ENCODE peak calls at places on chromosome 12, in eight cellular contexts. I, B, E, D, H, M, G and Z are unnamed samples.

GRCh38 chr12:116358850-116359761 is 81.6 kb upstream of the MED13L start:
- DNase-seq in B (peak; percentile 96), H (peak; percentile 98), G (peak; percentile 95), E (no peak), I (peak; percentile 92), M (peak; percentile 50), D (peak; percentile 46), Z (peak; percentile 93)

GRCh38 chr12:12612403-12612802 is 727 bp downstream of the CREBL2 start:
- DNase-seq in H (no peak), B (no peak), I (no peak), G (no peak), D (no peak), M (no peak), E (no peak), Z (no peak)

GRCh38 chr12:57213068-57213715 is 3.4 kb upstream of the NXPH4 start:
- DNase-seq in G (peak; percentile 98), M (peak; percentile 75), B (peak; percentile 91), E (no peak), H (peak; percentile 85), D (peak; percentile 81), I (peak; percentile 88), Z (peak; percentile 88)

GRCh38 chr12:116876151-116876869 is 4.9 kb downstream of the HRK start:
- DNase-seq in E (no peak), B (no peak), I (no peak), M (no peak), G (peak; percentile 89), D (no peak), H (no peak), Z (no peak)

GRCh38 chr12:121326996-121327674 is 25.1 kb downstream of the ANAPC5 start:
- DNase-seq in G (peak; percentile 43), H (no peak), E (no peak), M (no peak), I (no peak), D (no peak), B (peak; percentile 69), Z (no peak)

GRCh38 chr12:46124848-46125619 is 134.7 kb upstream of the SCAF11 start:
- DNase-seq in E (peak; percentile 11), M (peak; percentile 23), I (peak; percentile 51), D (peak; percentile 6), H (peak; percentile 55), G (peak; percentile 85), B (peak; percentile 61), Z (peak; percentile 67)

GRCh38 chr12:613996-614726 is 49.1 kb downstream of the NINJ2 start:
- DNase-seq in M (peak; percentile 15), D (peak; percentile 21), H (no peak), B (peak; percentile 16), E (no peak), G (peak; percentile 86), I (peak; percentile 21), Z (no peak)

GRCh38 chr12:131755305-131756113 is 44.6 kb downstream of the SFSWAP start:
- DNase-seq in M (no peak), I (no peak), G (peak; percentile 78), B (no peak), E (no peak), H (no peak), D (peak; percentile 21), Z (no peak)

GRCh38 chr12:116481726-116482125 is 77.5 kb upstream of the MAP1LC3B2 start:
- DNase-seq in D (no peak), M (no peak), I (no peak), B (no peak), H (no peak), G (no peak), E (no peak), Z (no peak)

GRCh38 chr12:101802486-101802885 is 28.3 kb downstream of the GNPTAB start:
- DNase-seq in H (no peak), E (no peak), M (no peak), G (no peak), B (no peak), I (no peak), D (no peak), Z (no peak)

GRCh38 chr12:100857971-100858370 is 63.4 kb downstream of the ANO4 start:
- DNase-seq in H (no peak), D (no peak), E (no peak), G (no peak), I (no peak), B (no peak), M (no peak), Z (no peak)

GRCh38 chr12:13135336-13136178 is 32.1 kb upstream of the GSG1 start:
- DNase-seq in H (no peak), M (no peak), D (no peak), G (peak; percentile 86), E (no peak), I (no peak), B (peak; percentile 48), Z (no peak)

GRCh38 chr12:4959381-4959780 is 49.7 kb downstream of the KCNA1 start:
- DNase-seq in E (no peak), G (no peak), H (no peak), M (no peak), D (no peak), I (no peak), B (no peak), Z (no peak)

GRCh38 chr12:53300187-53300586 is 692 bp downstream of the MYG1 start:
- DNase-seq in G (no peak), I (no peak), D (no peak), B (no peak), M (no peak), H (no peak), E (no peak), Z (no peak)

GRCh38 chr12:58529897-58530296 is 390.4 kb downstream of the LRIG3 start:
- DNase-seq in E (no peak), D (no peak), B (no peak), I (no peak), H (no peak), M (no peak), G (no peak), Z (no peak)

GRCh38 chr12:113086249-113087164 is 30.0 kb downstream of the DTX1 start:
- DNase-seq in B (peak; percentile 76), G (peak; percentile 73), I (peak; percentile 50), E (no peak), M (no peak), H (no peak), D (no peak), Z (no peak)

GRCh38 chr12:108371801-108372344 is 32.8 kb upstream of the CMKLR1 start:
- DNase-seq in H (no peak), D (no peak), M (no peak), G (peak; percentile 12), B (no peak), E (no peak), I (no peak), Z (no peak)

GRCh38 chr12:84512751-84513150 is 399.8 kb downstream of the SLC6A15 start:
- DNase-seq in H (no peak), D (no peak), I (no peak), G (no peak), M (no peak), B (no peak), E (no peak), Z (no peak)

GRCh38 chr12:3325736-3326135 is 165.3 kb upstream of the PRMT8 start:
- DNase-seq in H (no peak), M (no peak), I (no peak), B (no peak), E (no peak), G (no peak), D (no peak), Z (no peak)

GRCh38 chr12:51475543-51475942 is 50.9 kb downstream of the SLC4A8 start:
- DNase-seq in E (no peak), M (no peak), I (no peak), D (no peak), B (peak; percentile 22), H (no peak), G (no peak), Z (no peak)